ENCODE peak calls at places on chromosomes 1 and 21, in seven cellular contexts. J, R, I, Z, W, G and P are unnamed samples. For H3K4me1, the result is how much of the 10 kb centered on the place peaks cover.

GRCh38 chr21:42685036-42685435 is 31.6 kb downstream of the PDE9A start:
- DNase-seq in I (no peak), Z (no peak), J (no peak), R (no peak), W (no peak), G (no peak), P (no peak)

GRCh38 chr1:118988186-118989005 is at the start of gene TBX15:
- DNase-seq in R (no peak), Z (no peak), G (no peak), W (no peak), J (no peak), I (no peak), P (no peak)

GRCh38 chr1:245687636-245688535 is 533.1 kb downstream of the KIF26B start:
- DNase-seq in G (no peak), W (no peak), J (no peak), Z (no peak), R (no peak), I (no peak), P (no peak)

GRCh38 chr1:183845681-183846080 is 40.8 kb downstream of the RGL1 start:
- DNase-seq in Z (no peak), R (no peak), J (no peak), G (no peak), W (no peak), I (no peak), P (no peak)

GRCh38 chr1:84253891-84254290 is 47.6 kb upstream of the SAMD13 start:
- DNase-seq in R (peak), Z (no peak), W (no peak), I (peak), J (peak), G (no peak), P (no peak)

GRCh38 chr21:28922368-28922767 is 70.3 kb downstream of the LTN1 start:
- DNase-seq in Z (no peak), G (no peak), W (no peak), J (no peak), R (no peak), I (no peak), P (no peak)

GRCh38 chr1:190000365-190000872 is 477.2 kb downstream of the BRINP3 start:
- DNase-seq in Z (no peak), G (no peak), W (no peak), I (no peak), R (no peak), J (no peak), P (no peak)

GRCh38 chr1:214566158-214567104 is 15.0 kb upstream of the PTPN14 start:
- DNase-seq in I (no peak), R (no peak), W (no peak), Z (no peak), G (no peak), J (no peak), P (no peak)

GRCh38 chr1:158021721-158022120 is 28.3 kb downstream of the KIRREL1 start:
- DNase-seq in J (no peak), W (no peak), R (no peak), I (no peak), G (no peak), Z (no peak), P (no peak)

GRCh38 chr1:71548398-71548797 is 467.6 kb upstream of the ZRANB2 start:
- DNase-seq in I (no peak), G (no peak), W (no peak), R (no peak), Z (no peak), J (no peak), P (no peak)

GRCh38 chr1:48043524-48043923 is 46.3 kb upstream of the TRABD2B start:
- DNase-seq in W (no peak), R (no peak), J (no peak), I (no peak), Z (no peak), G (no peak), P (peak)

GRCh38 chr21:33492571-33492970 is 1.1 kb upstream of the DNAJC28 start:
- DNase-seq in G (no peak), J (no peak), W (no peak), R (no peak), I (no peak), Z (no peak), P (no peak)

GRCh38 chr1:231020139-231020601 is 19.9 kb downstream of the FAM89A start:
- DNase-seq in W (no peak), R (no peak), G (no peak), I (no peak), J (no peak), Z (no peak), P (no peak)

GRCh38 chr21:45043541-45044020 is 30.8 kb upstream of the ADARB1 start:
- DNase-seq in W (no peak), J (no peak), G (no peak), R (no peak), Z (no peak), I (no peak), P (no peak)

GRCh38 chr1:209257021-209257420 is 326.5 kb upstream of the CAMK1G start:
- DNase-seq in I (no peak), G (no peak), Z (no peak), J (no peak), R (no peak), W (no peak), P (no peak)

GRCh38 chr1:36207339-36207738 is 16.9 kb upstream of the THRAP3 start:
- DNase-seq in Z (no peak), J (peak), W (no peak), I (peak), R (peak), G (peak), P (no peak)

GRCh38 chr1:53381790-53382401 is 54.0 kb upstream of the LRP8 start:
- DNase-seq in I (no peak), Z (no peak), J (no peak), W (no peak), R (no peak), G (no peak), P (no peak)

GRCh38 chr1:5889901-5890300 is 102.3 kb downstream of the NPHP4 start:
- DNase-seq in J (no peak), G (no peak), I (no peak), W (no peak), Z (no peak), R (peak), P (no peak)

GRCh38 chr1:185795181-185795580 is 61.0 kb downstream of the HMCN1 start:
- DNase-seq in G (no peak), Z (no peak), W (no peak), J (no peak), I (no peak), R (no peak), P (no peak)

GRCh38 chr1:219000005-219000404 is 173.7 kb upstream of the LYPLAL1 start:
- DNase-seq in W (no peak), Z (no peak), J (no peak), I (no peak), G (no peak), R (no peak), P (no peak)

GRCh38 chr1:103529746-103530145 is 4.2 kb downstream of the RNPC3 start:
- DNase-seq in R (no peak), Z (no peak), W (peak), G (no peak), J (no peak), I (peak), P (no peak)

GRCh38 chr1:111471012-111471411 is 2.8 kb upstream of the C1orf162 start:
- DNase-seq in I (no peak), G (no peak), R (peak), Z (peak), J (peak), W (no peak), P (no peak)

GRCh38 chr1:36187800-36188593 is 32.0 kb downstream of the MAP7D1 start:
- DNase-seq in W (peak), G (peak), R (peak), Z (peak), J (peak), I (peak), P (peak)

GRCh38 chr21:45002381-45003204 is 62.8 kb downstream of the SLX9 start:
- DNase-seq in I (no peak), Z (no peak), J (no peak), W (peak), G (peak), R (no peak), P (no peak)

GRCh38 chr1:178434360-178434759 is 62.4 kb downstream of the CLEC20A start:
- DNase-seq in R (no peak), I (no peak), Z (no peak), W (no peak), J (no peak), G (no peak), P (no peak)

GRCh38 chr1:36342426-36343185 is 19.2 kb upstream of the EVA1B start:
- DNase-seq in Z (no peak), G (no peak), J (peak), W (peak), R (no peak), I (peak), P (no peak)

GRCh38 chr1:20110679-20111078 is 8.7 kb downstream of the PLA2G2D start:
- DNase-seq in J (no peak), R (no peak), W (no peak), I (no peak), G (no peak), Z (no peak), P (no peak)

GRCh38 chr1:189874715-189875440 is 602.8 kb downstream of the BRINP3 start:
- DNase-seq in I (no peak), W (no peak), J (no peak), R (no peak), G (no peak), Z (no peak), P (no peak)

GRCh38 chr1:38625939-38626338 is 233.6 kb downstream of the RRAGC start:
- DNase-seq in W (no peak), G (no peak), R (no peak), J (no peak), Z (no peak), I (no peak), P (no peak)

GRCh38 chr21:33884361-33885157 is 31.0 kb downstream of the ATP5PO start:
- DNase-seq in W (no peak), I (no peak), J (no peak), Z (no peak), R (no peak), G (no peak), P (no peak)

GRCh38 chr1:178633068-178633467 is 92.0 kb upstream of the RALGPS2 start:
- DNase-seq in W (no peak), J (no peak), R (no peak), I (no peak), G (no peak), Z (no peak), P (no peak)

GRCh38 chr1:16338961-16339360 is 13.3 kb downstream of the FBXO42 start:
- DNase-seq in W (no peak), J (no peak), I (no peak), G (no peak), Z (no peak), R (no peak), P (no peak)

GRCh38 chr1:171403396-171403795 is 81.9 kb upstream of the PRRC2C start:
- DNase-seq in G (no peak), Z (no peak), I (no peak), J (no peak), R (no peak), W (no peak), P (no peak)

GRCh38 chr1:87999852-88000251 is 671.2 kb downstream of the LMO4 start:
- DNase-seq in I (no peak), J (no peak), R (no peak), W (no peak), G (no peak), Z (no peak), P (no peak)

GRCh38 chr1:17119744-17120482 is 662 bp upstream of the PADI2 start:
- DNase-seq in J (no peak), G (no peak), Z (no peak), I (no peak), W (peak), R (no peak), P (no peak)

GRCh38 chr1:1832820-1833219 is 54.5 kb upstream of the NADK start:
- DNase-seq in J (no peak), Z (no peak), I (peak), G (no peak), W (peak), R (no peak), P (no peak)

GRCh38 chr1:64537942-64538341 is 68.0 kb downstream of the CACHD1 start:
- DNase-seq in G (no peak), I (peak), R (no peak), W (peak), J (no peak), Z (no peak), P (no peak)

DNA sequence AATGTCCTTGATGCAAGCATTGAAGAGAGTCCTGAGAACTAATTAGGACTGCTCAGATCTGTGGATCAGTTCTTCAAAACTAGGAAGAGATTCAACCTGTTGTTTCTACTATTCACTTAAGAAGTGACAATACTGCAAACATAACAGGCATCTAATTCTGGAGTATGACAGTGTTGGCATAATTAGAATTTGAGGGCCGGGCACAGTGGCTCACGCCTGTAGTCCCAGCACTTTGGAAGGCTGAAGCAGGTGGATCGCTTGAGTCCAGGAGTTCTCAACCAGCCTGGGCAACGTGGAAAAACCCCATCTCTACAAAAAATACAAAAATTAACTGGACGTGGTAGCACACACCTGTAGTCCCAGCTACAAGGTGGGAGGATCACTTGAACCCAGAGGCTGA is 8.0 kb upstream of the FOXJ3 start:
- DNase-seq in Z (no peak), I (no peak), W (no peak), R (no peak), J (no peak), G (no peak), P (no peak)
- TF ChIP-seq CTCF in Z (no peak), I (no peak), W (no peak), R (no peak), J (no peak), G (no peak), P (no peak)

GRCh38 chr1:153178922-153179321 is 24.3 kb upstream of the LELP1 start:
- DNase-seq in W (no peak), G (no peak), R (no peak), I (no peak), Z (no peak), J (no peak), P (no peak)

GRCh38 chr1:153174624-153175023 is 23.9 kb upstream of the SPRR2G start:
- DNase-seq in W (no peak), J (no peak), R (no peak), Z (no peak), I (no peak), G (no peak), P (no peak)

DNA sequence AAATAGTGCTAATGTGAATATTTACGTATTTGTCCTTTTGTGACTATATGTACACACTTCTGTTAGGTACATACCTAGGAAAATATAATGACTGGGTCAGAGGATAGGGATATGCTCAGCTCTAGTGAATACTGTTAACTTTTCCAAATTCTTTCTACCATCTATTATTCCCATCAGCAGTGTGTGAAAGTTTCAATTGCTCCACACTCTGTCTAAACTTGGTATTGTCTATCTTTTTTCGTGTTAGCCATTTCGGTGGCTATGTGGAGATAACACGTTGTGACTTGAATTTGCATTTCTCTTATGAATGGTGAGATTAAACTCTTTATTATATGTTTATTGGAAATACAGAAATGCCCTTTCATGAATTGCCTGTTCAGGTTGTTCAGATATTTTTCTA is 22.7 kb upstream of the LELP1 start:
- DNase-seq in Z (no peak), W (no peak), I (no peak), R (no peak), J (no peak), G (no peak), P (no peak)
- H3K4me1 ChIP-seq in Z (under half), W (under half), I (under half), R (under half), J (under half), G (under half), P (under half)

GRCh38 chr1:27114522-27114921 is 40.4 kb downstream of the SLC9A1 start:
- DNase-seq in Z (no peak), W (no peak), G (no peak), R (no peak), I (no peak), J (no peak), P (no peak)

GRCh38 chr1:27113861-27114260 is 41.1 kb downstream of the SLC9A1 start:
- DNase-seq in J (no peak), G (no peak), W (no peak), I (no peak), Z (no peak), R (no peak), P (no peak)

GRCh38 chr1:27109103-27109822 is 45.7 kb downstream of the SLC9A1 start:
- DNase-seq in Z (no peak), G (no peak), I (no peak), R (no peak), J (peak), W (no peak), P (peak)

GRCh38 chr1:27108588-27108987 is 46.3 kb downstream of the SLC9A1 start:
- DNase-seq in R (no peak), W (no peak), I (no peak), Z (no peak), G (no peak), J (no peak), P (no peak)

DNA sequence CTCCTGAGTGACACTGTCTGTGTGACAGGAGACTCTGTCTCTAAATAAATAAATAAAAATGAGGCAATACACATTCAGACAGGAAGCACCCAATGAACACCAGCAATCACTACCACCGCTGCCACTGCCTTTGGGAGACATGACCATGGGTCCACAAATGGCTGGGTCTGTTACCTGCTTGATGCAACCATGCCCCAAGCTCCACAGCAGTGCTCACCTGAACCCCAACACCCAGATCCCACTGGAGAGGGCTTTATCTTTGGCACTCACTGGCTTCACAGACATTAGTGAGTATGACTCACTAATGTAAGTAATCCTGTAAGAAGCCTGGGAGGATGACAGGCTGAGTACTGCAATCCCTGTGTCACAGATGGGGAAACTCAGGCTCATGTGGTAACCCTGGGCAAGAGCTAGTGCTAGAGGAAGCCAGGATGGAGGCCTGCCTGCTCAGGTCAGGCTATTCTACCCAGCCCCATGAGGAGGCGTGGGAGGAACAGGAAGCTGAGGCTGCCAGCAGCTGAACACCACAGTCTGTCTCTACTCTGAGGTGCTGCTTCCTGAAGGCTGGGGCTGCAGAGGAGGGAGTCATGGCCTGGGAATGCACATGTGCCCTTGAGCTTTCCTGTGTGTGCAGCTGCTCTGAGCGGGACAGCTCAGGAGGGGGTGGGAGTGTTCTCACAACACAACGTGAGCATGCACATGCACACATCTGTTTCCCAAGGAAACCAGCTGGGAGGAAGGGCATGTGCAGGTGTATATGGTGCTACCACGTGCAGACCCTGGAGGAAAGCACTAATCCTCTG is 43.0 kb downstream of the SLC9A1 start:
- DNase-seq in W (peak), J (peak), I (peak), G (peak), Z (peak), R (peak), P (peak)
- TF ChIP-seq CTCF in W (peak), J (no peak), I (peak), G (peak), Z (peak), R (no peak), P (no peak)

DNA sequence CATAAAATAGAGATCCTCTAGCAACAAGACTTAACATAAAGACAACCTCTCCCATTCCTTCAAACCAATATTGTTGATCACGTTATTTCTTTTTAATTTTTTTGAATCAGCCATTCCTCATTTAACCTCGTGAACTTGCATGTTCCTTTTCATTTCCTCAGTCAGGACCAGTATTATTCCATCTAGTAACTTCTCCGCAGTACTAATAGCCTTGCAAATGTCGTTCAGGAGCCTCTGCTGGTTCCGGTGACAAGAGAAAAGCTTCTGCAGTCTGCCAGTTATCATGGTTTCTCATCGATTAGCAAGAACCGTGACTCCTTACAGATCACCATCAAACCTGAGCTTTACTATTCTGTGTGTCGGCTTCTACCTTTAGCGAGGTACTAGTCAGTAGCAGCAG is 3.0 kb downstream of the APP start:
- DNase-seq in J (no peak), Z (no peak), G (no peak), W (no peak), R (no peak), I (no peak), P (no peak)
- H3K4me1 ChIP-seq in J (half or more), Z (half or more), G (under half), W (under half), R (under half), I (half or more), P (under half)

DNA sequence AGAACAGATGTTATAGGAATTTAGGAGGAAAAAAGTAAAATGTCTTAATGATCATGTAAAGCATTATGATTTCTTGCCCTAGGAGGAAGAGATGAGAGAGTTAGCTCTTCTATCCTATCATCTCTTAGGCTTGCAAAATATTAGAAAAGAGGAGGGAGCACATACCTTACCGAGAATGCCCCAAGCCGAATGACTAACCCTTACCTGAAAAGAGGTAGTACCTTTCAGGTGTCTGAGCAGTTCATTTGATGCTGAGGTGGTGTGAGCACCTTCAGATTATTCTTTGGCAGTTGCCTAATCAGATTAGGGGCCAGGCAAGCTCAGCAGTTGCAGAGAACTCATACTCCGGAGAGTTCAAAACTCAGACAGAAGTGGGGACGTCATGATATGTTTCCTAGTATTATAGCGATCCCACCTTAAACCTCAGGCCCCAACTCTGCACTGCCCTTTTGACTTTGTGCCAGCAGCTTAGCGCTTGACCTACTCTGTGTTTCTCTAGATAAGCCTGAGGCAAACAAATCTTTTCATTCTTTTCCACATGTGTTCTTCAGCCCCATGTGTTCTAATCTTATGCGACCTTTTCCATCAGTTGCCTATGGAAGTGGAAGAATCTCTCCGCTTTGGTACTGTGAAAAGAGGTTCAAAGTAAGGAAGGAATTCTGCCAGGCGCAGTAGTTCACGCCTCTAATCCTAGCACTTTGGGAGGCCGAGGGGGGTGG is 52.5 kb downstream of the ATP2B4 start:
- DNase-seq in G (no peak), R (no peak), I (no peak), W (no peak), Z (no peak), J (no peak), P (no peak)
- TF ChIP-seq CTCF in G (no peak), R (no peak), I (no peak), W (no peak), Z (no peak), J (no peak), P (no peak)